ENCODE peak calls at places on chromosomes 4 and X, in six cellular contexts. One of them, this sample, is unnamed.

GRCh38 chrX:54921427-54922021 is 900 bp downstream of the TRO start:
- DNase-seq in fibroblast of pulmonary artery: peak; percentile 79
- DNase-seq in K562: no peak
- DNase-seq in Caco-2: no peak
- DNase-seq in left lung: peak; percentile 64
- DNase-seq in tibial artery: peak; percentile 48
- DNase-seq in this sample: peak; percentile 77

GRCh38 chr4:15198070-15198727 is 195.9 kb downstream of the CPEB2 start:
- DNase-seq in left lung: no peak
- DNase-seq in Caco-2: no peak
- DNase-seq in fibroblast of pulmonary artery: no peak
- DNase-seq in tibial artery: no peak
- DNase-seq in K562: no peak
- DNase-seq in this sample: peak; percentile 8

GRCh38 chr4:150078996-150079581 is 844 bp downstream of the DCLK2 start:
- DNase-seq in fibroblast of pulmonary artery: no peak
- DNase-seq in left lung: peak; percentile 39
- DNase-seq in tibial artery: peak; percentile 29
- DNase-seq in K562: no peak
- DNase-seq in Caco-2: peak; percentile 38
- DNase-seq in this sample: peak; percentile 30

GRCh38 chr4:19164334-19164733 is 1087.4 kb upstream of the SLIT2 start:
- DNase-seq in fibroblast of pulmonary artery: no peak
- DNase-seq in K562: no peak
- DNase-seq in tibial artery: no peak
- DNase-seq in left lung: no peak
- DNase-seq in Caco-2: no peak
- DNase-seq in this sample: no peak

GRCh38 chrX:14496674-14497073 is 32.7 kb upstream of the GLRA2 start:
- DNase-seq in fibroblast of pulmonary artery: no peak
- DNase-seq in tibial artery: no peak
- DNase-seq in Caco-2: no peak
- DNase-seq in left lung: no peak
- DNase-seq in K562: no peak
- DNase-seq in this sample: no peak

GRCh38 chr4:3384771-3385701 is 56.7 kb upstream of the HGFAC start:
- DNase-seq in tibial artery: peak; percentile 57
- DNase-seq in left lung: peak; percentile 86
- DNase-seq in K562: no peak
- DNase-seq in Caco-2: no peak
- DNase-seq in fibroblast of pulmonary artery: no peak
- DNase-seq in this sample: no peak

GRCh38 chr4:1310796-1311715 is 21.4 kb downstream of the MAEA start:
- DNase-seq in fibroblast of pulmonary artery: no peak
- DNase-seq in left lung: no peak
- DNase-seq in tibial artery: no peak
- DNase-seq in Caco-2: no peak
- DNase-seq in K562: no peak
- DNase-seq in this sample: no peak

GRCh38 chr4:139015948-139016451 is 419 bp downstream of the NOCT start:
- DNase-seq in fibroblast of pulmonary artery: no peak
- DNase-seq in Caco-2: peak; percentile 48
- DNase-seq in left lung: peak; percentile 59
- DNase-seq in K562: peak; percentile 56
- DNase-seq in tibial artery: peak; percentile 31
- DNase-seq in this sample: peak; percentile 40

GRCh38 chrX:103818844-103819243 is 13.2 kb downstream of the RAB9B start:
- DNase-seq in Caco-2: no peak
- DNase-seq in K562: no peak
- DNase-seq in tibial artery: no peak
- DNase-seq in fibroblast of pulmonary artery: peak; percentile 47
- DNase-seq in left lung: no peak
- DNase-seq in this sample: peak; percentile 56

GRCh38 chrX:155871934-155872333 is 9.2 kb upstream of the VAMP7 start:
- DNase-seq in Caco-2: no peak
- DNase-seq in tibial artery: no peak
- DNase-seq in K562: no peak
- DNase-seq in fibroblast of pulmonary artery: no peak
- DNase-seq in left lung: no peak
- DNase-seq in this sample: no peak

GRCh38 chrX:107712231-107713204 is 63.1 kb downstream of the TSC22D3 start:
- DNase-seq in fibroblast of pulmonary artery: peak; percentile 79
- DNase-seq in tibial artery: peak; percentile 71
- DNase-seq in Caco-2: no peak
- DNase-seq in K562: no peak
- DNase-seq in left lung: no peak
- DNase-seq in this sample: peak; percentile 31

GRCh38 chr4:160505724-160506123 is 1402.8 kb downstream of the RAPGEF2 start:
- DNase-seq in Caco-2: no peak
- DNase-seq in left lung: no peak
- DNase-seq in K562: no peak
- DNase-seq in tibial artery: no peak
- DNase-seq in fibroblast of pulmonary artery: no peak
- DNase-seq in this sample: no peak

GRCh38 chr4:3495341-3495975 is 32.4 kb downstream of the DOK7 start:
- DNase-seq in tibial artery: no peak
- DNase-seq in Caco-2: no peak
- DNase-seq in left lung: no peak
- DNase-seq in fibroblast of pulmonary artery: no peak
- DNase-seq in K562: no peak
- DNase-seq in this sample: no peak

GRCh38 chr4:39032218-39033085 is at the start of gene TMEM156:
- DNase-seq in tibial artery: no peak
- DNase-seq in left lung: no peak
- DNase-seq in Caco-2: no peak
- DNase-seq in fibroblast of pulmonary artery: peak; percentile 64
- DNase-seq in K562: peak; percentile 52
- DNase-seq in this sample: peak; percentile 14

GRCh38 chr4:163748474-163748873 is 254.0 kb downstream of the TMA16 start:
- DNase-seq in K562: no peak
- DNase-seq in fibroblast of pulmonary artery: no peak
- DNase-seq in tibial artery: no peak
- DNase-seq in Caco-2: no peak
- DNase-seq in left lung: no peak
- DNase-seq in this sample: no peak

GRCh38 chr4:169208090-169208455 is 62.7 kb downstream of the SH3RF1 start:
- DNase-seq in tibial artery: no peak
- DNase-seq in K562: no peak
- DNase-seq in left lung: no peak
- DNase-seq in fibroblast of pulmonary artery: no peak
- DNase-seq in Caco-2: peak; percentile 65
- DNase-seq in this sample: no peak

GRCh38 chrX:2391869-2392606 is 108.7 kb downstream of the DHRSX start:
- DNase-seq in left lung: no peak
- DNase-seq in K562: no peak
- DNase-seq in fibroblast of pulmonary artery: peak; percentile 91
- DNase-seq in Caco-2: peak; percentile 87
- DNase-seq in tibial artery: no peak
- DNase-seq in this sample: peak; percentile 45

GRCh38 chr4:142778430-142778829 is 67.7 kb downstream of the INPP4B start:
- DNase-seq in K562: no peak
- DNase-seq in Caco-2: no peak
- DNase-seq in left lung: no peak
- DNase-seq in fibroblast of pulmonary artery: peak; percentile 27
- DNase-seq in tibial artery: no peak
- DNase-seq in this sample: peak; percentile 47

GRCh38 chr4:108166441-108167315 is 2.1 kb downstream of the LEF1 start:
- DNase-seq in fibroblast of pulmonary artery: no peak
- DNase-seq in tibial artery: no peak
- DNase-seq in left lung: no peak
- DNase-seq in Caco-2: peak; percentile 58
- DNase-seq in K562: peak; percentile 69
- DNase-seq in this sample: no peak

GRCh38 chrX:39903343-39903742 is 194.4 kb downstream of the BCOR start:
- DNase-seq in K562: no peak
- DNase-seq in tibial artery: no peak
- DNase-seq in Caco-2: no peak
- DNase-seq in left lung: no peak
- DNase-seq in fibroblast of pulmonary artery: peak; percentile 70
- DNase-seq in this sample: peak; percentile 79

GRCh38 chrX:65667157-65667502 is 324 bp upstream of the MSN start:
- DNase-seq in fibroblast of pulmonary artery: no peak
- DNase-seq in tibial artery: no peak
- DNase-seq in Caco-2: no peak
- DNase-seq in left lung: no peak
- DNase-seq in K562: no peak
- DNase-seq in this sample: no peak

GRCh38 chrX:45351478-45351877 is 150.8 kb upstream of the DIPK2B start:
- DNase-seq in tibial artery: no peak
- DNase-seq in left lung: no peak
- DNase-seq in fibroblast of pulmonary artery: peak; percentile 61
- DNase-seq in K562: no peak
- DNase-seq in Caco-2: no peak
- DNase-seq in this sample: peak; percentile 74

GRCh38 chr4:94373752-94374151 is 31.1 kb upstream of the HPGDS start:
- DNase-seq in left lung: no peak
- DNase-seq in fibroblast of pulmonary artery: no peak
- DNase-seq in Caco-2: no peak
- DNase-seq in K562: no peak
- DNase-seq in tibial artery: no peak
- DNase-seq in this sample: no peak

GRCh38 chr4:94372579-94372978 is 29.9 kb upstream of the HPGDS start:
- DNase-seq in tibial artery: no peak
- DNase-seq in Caco-2: no peak
- DNase-seq in left lung: no peak
- DNase-seq in K562: no peak
- DNase-seq in fibroblast of pulmonary artery: no peak
- DNase-seq in this sample: no peak

GRCh38 chr4:94375364-94375763 is 32.7 kb upstream of the HPGDS start:
- DNase-seq in tibial artery: no peak
- DNase-seq in K562: peak; percentile 16
- DNase-seq in Caco-2: no peak
- DNase-seq in left lung: no peak
- DNase-seq in fibroblast of pulmonary artery: no peak
- DNase-seq in this sample: no peak
- TF ChIP-seq CTCF in tibial artery: no peak
- TF ChIP-seq CTCF in K562: peak; percentile 33
- TF ChIP-seq CTCF in Caco-2: no peak
- TF ChIP-seq CTCF in left lung: no peak
- TF ChIP-seq CTCF in fibroblast of pulmonary artery: no peak
- TF ChIP-seq CTCF in this sample: no peak

GRCh38 chr4:105106416-105106815 is 40.3 kb upstream of the TET2 start:
- DNase-seq in left lung: no peak
- DNase-seq in Caco-2: no peak
- DNase-seq in fibroblast of pulmonary artery: peak; percentile 28
- DNase-seq in K562: no peak
- DNase-seq in tibial artery: peak; percentile 39
- DNase-seq in this sample: peak; percentile 53

GRCh38 chr4:105107105-105107856 is 39.4 kb upstream of the TET2 start:
- DNase-seq in left lung: no peak
- DNase-seq in tibial artery: no peak
- DNase-seq in K562: no peak
- DNase-seq in Caco-2: no peak
- DNase-seq in fibroblast of pulmonary artery: no peak
- DNase-seq in this sample: no peak

DNA sequence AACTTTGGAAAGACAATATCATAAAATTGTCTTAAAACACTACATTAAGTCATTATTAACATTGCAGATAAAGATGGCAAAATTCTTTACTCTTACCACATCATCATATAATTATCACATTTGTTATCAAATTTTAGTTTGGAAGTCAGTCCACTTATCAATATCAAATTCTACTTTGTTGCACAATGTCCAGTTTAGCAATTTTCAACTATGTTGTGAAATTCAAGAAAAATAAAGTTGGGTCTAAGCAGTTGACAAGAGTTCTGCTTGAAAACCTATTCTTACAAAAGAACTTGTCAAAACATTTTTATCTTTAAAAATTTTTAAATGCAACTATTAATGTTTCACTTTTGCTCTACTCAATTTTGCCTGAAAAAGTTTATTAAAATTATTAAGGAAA is 44.6 kb upstream of the TET2 start:
- DNase-seq in left lung: no peak
- DNase-seq in tibial artery: no peak
- DNase-seq in K562: no peak
- DNase-seq in fibroblast of pulmonary artery: peak; percentile 34
- DNase-seq in Caco-2: no peak
- DNase-seq in this sample: peak; percentile 28
- H3K4me3 ChIP-seq in left lung: no peak overlapping the region
- H3K4me3 ChIP-seq in tibial artery: no peak overlapping the region
- H3K4me3 ChIP-seq in K562: no peak overlapping the region
- H3K4me3 ChIP-seq in fibroblast of pulmonary artery: no peak overlapping the region
- H3K4me3 ChIP-seq in Caco-2: no peak overlapping the region
- H3K4me3 ChIP-seq in this sample: no peak overlapping the region

GRCh38 chrX:38403834-38404233 is 51.4 kb downstream of the OTC start:
- DNase-seq in left lung: no peak
- DNase-seq in fibroblast of pulmonary artery: no peak
- DNase-seq in tibial artery: no peak
- DNase-seq in Caco-2: no peak
- DNase-seq in K562: no peak
- DNase-seq in this sample: no peak

GRCh38 chrX:38400401-38400910 is 48.1 kb downstream of the OTC start:
- DNase-seq in Caco-2: no peak
- DNase-seq in left lung: no peak
- DNase-seq in K562: no peak
- DNase-seq in tibial artery: no peak
- DNase-seq in fibroblast of pulmonary artery: no peak
- DNase-seq in this sample: no peak
- TF ChIP-seq CTCF in Caco-2: no peak
- TF ChIP-seq CTCF in left lung: no peak
- TF ChIP-seq CTCF in K562: no peak
- TF ChIP-seq CTCF in tibial artery: no peak
- TF ChIP-seq CTCF in fibroblast of pulmonary artery: no peak
- TF ChIP-seq CTCF in this sample: no peak

DNA sequence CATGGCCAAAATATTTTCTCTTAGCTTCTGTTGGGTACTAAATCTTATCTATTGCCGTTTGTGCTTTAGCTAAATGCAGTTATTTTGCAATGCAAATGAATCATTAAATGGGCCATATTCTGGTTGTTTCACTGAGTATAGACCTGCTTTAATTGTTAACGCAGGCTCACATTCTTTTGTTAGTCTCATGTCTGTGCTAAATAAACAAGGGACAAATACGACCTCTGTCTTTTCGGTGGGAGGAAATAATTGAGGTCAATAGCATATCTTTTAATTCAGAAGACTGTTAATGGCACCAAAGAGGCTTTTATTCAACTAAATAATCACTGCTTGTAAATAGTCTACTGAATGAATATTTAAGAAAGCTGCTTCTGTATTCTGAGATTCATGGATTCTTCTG is 76.9 kb downstream of the DIAPH2 start:
- DNase-seq in left lung: no peak
- DNase-seq in fibroblast of pulmonary artery: no peak
- DNase-seq in tibial artery: no peak
- DNase-seq in K562: no peak
- DNase-seq in Caco-2: no peak
- DNase-seq in this sample: no peak
- H3K4me3 ChIP-seq in left lung: no peak overlapping the region
- H3K4me3 ChIP-seq in fibroblast of pulmonary artery: no peak overlapping the region
- H3K4me3 ChIP-seq in tibial artery: no peak overlapping the region
- H3K4me3 ChIP-seq in K562: no peak overlapping the region
- H3K4me3 ChIP-seq in Caco-2: no peak overlapping the region
- H3K4me3 ChIP-seq in this sample: no peak overlapping the region

DNA sequence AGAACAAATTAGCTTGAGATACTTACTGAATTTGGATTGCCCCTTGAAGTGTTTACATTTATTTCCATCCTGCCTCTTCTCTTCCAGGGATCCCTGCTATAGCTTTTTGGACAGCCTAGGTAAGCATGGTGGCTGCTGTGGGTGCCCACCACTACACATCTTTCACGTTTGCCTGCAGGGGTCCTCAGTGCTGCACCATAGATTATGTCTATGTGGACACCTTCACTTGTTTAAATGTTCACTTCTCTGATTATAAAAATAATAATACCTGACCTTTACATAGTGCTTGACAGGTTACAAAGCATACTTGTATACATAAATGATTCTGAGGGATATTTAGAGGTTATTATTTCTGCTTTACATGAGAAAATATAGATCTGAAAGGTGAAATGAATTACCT is 67.9 kb upstream of the SLC4A4 start:
- DNase-seq in tibial artery: no peak
- DNase-seq in left lung: no peak
- DNase-seq in Caco-2: peak; percentile 52
- DNase-seq in K562: peak; percentile 11
- DNase-seq in fibroblast of pulmonary artery: peak; percentile 47
- DNase-seq in this sample: peak; percentile 49
- TF ChIP-seq CTCF in tibial artery: no peak
- TF ChIP-seq CTCF in left lung: no peak
- TF ChIP-seq CTCF in Caco-2: peak; percentile 52
- TF ChIP-seq CTCF in K562: peak; percentile 40
- TF ChIP-seq CTCF in fibroblast of pulmonary artery: peak; percentile 41
- TF ChIP-seq CTCF in this sample: peak; percentile 37

This sample was measured in fibroblast of the aortic adventitia.